ENCODE peak calls at places on chromosome 6, in seven cellular contexts. One of them, this sample, is unnamed.

GRCh38 chr6:31711233-31711632 is 3.9 kb upstream of the LY6G6D start:
- DNase-seq in lower lobe of right lung: no peak
- DNase-seq in lung: no peak
- DNase-seq in psoas muscle: no peak
- DNase-seq in Peyer's patch: no peak
- DNase-seq in A549: no peak
- DNase-seq in CD8-positive, alpha-beta T cell: no peak
- DNase-seq in this sample: no peak

GRCh38 chr6:146029573-146030184 is 817 bp downstream of the GRM1 start:
- DNase-seq in lower lobe of right lung: no peak
- DNase-seq in lung: no peak
- DNase-seq in psoas muscle: no peak
- DNase-seq in Peyer's patch: no peak
- DNase-seq in A549: no peak
- DNase-seq in CD8-positive, alpha-beta T cell: no peak
- DNase-seq in this sample: no peak

GRCh38 chr6:110517601-110518280 is 41.3 kb upstream of the SLC22A16 start:
- DNase-seq in lower lobe of right lung: no peak
- DNase-seq in lung: no peak
- DNase-seq in psoas muscle: no peak
- DNase-seq in Peyer's patch: no peak
- DNase-seq in A549: no peak
- DNase-seq in CD8-positive, alpha-beta T cell: no peak
- DNase-seq in this sample: no peak

GRCh38 chr6:39309942-39310531 is 4.2 kb downstream of the KCNK17 start:
- DNase-seq in lower lobe of right lung: peak; percentile 74
- DNase-seq in lung: peak; percentile 76
- DNase-seq in psoas muscle: peak; percentile 66
- DNase-seq in Peyer's patch: peak; percentile 33
- DNase-seq in A549: peak; percentile 64
- DNase-seq in CD8-positive, alpha-beta T cell: peak; percentile 67
- DNase-seq in this sample: peak; percentile 16

GRCh38 chr6:30893666-30894065 is 9.3 kb downstream of the DDR1 start:
- DNase-seq in lower lobe of right lung: no peak
- DNase-seq in lung: no peak
- DNase-seq in psoas muscle: no peak
- DNase-seq in Peyer's patch: no peak
- DNase-seq in A549: no peak
- DNase-seq in CD8-positive, alpha-beta T cell: no peak
- DNase-seq in this sample: no peak

GRCh38 chr6:104251651-104252050 is 608.1 kb downstream of the HACE1 start:
- DNase-seq in lower lobe of right lung: no peak
- DNase-seq in lung: no peak
- DNase-seq in psoas muscle: no peak
- DNase-seq in Peyer's patch: no peak
- DNase-seq in A549: no peak
- DNase-seq in CD8-positive, alpha-beta T cell: no peak
- DNase-seq in this sample: no peak

GRCh38 chr6:30171677-30172471 is 8.5 kb downstream of the TRIM15 start:
- DNase-seq in lower lobe of right lung: peak; percentile 65
- DNase-seq in lung: no peak
- DNase-seq in psoas muscle: no peak
- DNase-seq in Peyer's patch: no peak
- DNase-seq in A549: no peak
- DNase-seq in CD8-positive, alpha-beta T cell: no peak
- DNase-seq in this sample: no peak

GRCh38 chr6:80553071-80553740 is 446.7 kb downstream of the BCKDHB start:
- DNase-seq in lower lobe of right lung: no peak
- DNase-seq in lung: no peak
- DNase-seq in psoas muscle: no peak
- DNase-seq in Peyer's patch: no peak
- DNase-seq in A549: no peak
- DNase-seq in CD8-positive, alpha-beta T cell: no peak
- DNase-seq in this sample: no peak

GRCh38 chr6:34305982-34306702 is 57.3 kb upstream of the SMIM29 start:
- DNase-seq in lower lobe of right lung: no peak
- DNase-seq in lung: no peak
- DNase-seq in psoas muscle: no peak
- DNase-seq in Peyer's patch: no peak
- DNase-seq in A549: no peak
- DNase-seq in CD8-positive, alpha-beta T cell: no peak
- DNase-seq in this sample: no peak

GRCh38 chr6:33717857-33718552 is 6.5 kb upstream of the UQCC2 start:
- DNase-seq in lower lobe of right lung: peak; percentile 33
- DNase-seq in lung: no peak
- DNase-seq in psoas muscle: no peak
- DNase-seq in Peyer's patch: no peak
- DNase-seq in A549: no peak
- DNase-seq in CD8-positive, alpha-beta T cell: no peak
- DNase-seq in this sample: no peak

GRCh38 chr6:106609699-106610098 is 19.6 kb downstream of the RTN4IP1 start:
- DNase-seq in lower lobe of right lung: no peak
- DNase-seq in lung: no peak
- DNase-seq in psoas muscle: no peak
- DNase-seq in Peyer's patch: peak; percentile 66
- DNase-seq in A549: peak; percentile 36
- DNase-seq in CD8-positive, alpha-beta T cell: no peak
- DNase-seq in this sample: no peak

GRCh38 chr6:125793280-125793679 is 2.5 kb downstream of the NCOA7 start:
- DNase-seq in lower lobe of right lung: no peak
- DNase-seq in lung: no peak
- DNase-seq in psoas muscle: no peak
- DNase-seq in Peyer's patch: no peak
- DNase-seq in A549: no peak
- DNase-seq in CD8-positive, alpha-beta T cell: no peak
- DNase-seq in this sample: no peak

GRCh38 chr6:2351807-2352431 is 106.5 kb upstream of the GMDS start:
- DNase-seq in lower lobe of right lung: no peak
- DNase-seq in lung: no peak
- DNase-seq in psoas muscle: no peak
- DNase-seq in Peyer's patch: no peak
- DNase-seq in A549: no peak
- DNase-seq in CD8-positive, alpha-beta T cell: no peak
- DNase-seq in this sample: no peak

GRCh38 chr6:45923831-45924391 is 91.7 kb downstream of the CLIC5 start:
- DNase-seq in lower lobe of right lung: no peak
- DNase-seq in lung: no peak
- DNase-seq in psoas muscle: no peak
- DNase-seq in Peyer's patch: no peak
- DNase-seq in A549: no peak
- DNase-seq in CD8-positive, alpha-beta T cell: no peak
- DNase-seq in this sample: no peak

GRCh38 chr6:5540375-5540774 is 279.1 kb downstream of the FARS2 start:
- DNase-seq in lower lobe of right lung: no peak
- DNase-seq in lung: no peak
- DNase-seq in psoas muscle: no peak
- DNase-seq in Peyer's patch: no peak
- DNase-seq in A549: no peak
- DNase-seq in CD8-positive, alpha-beta T cell: no peak
- DNase-seq in this sample: no peak

GRCh38 chr6:423062-423798 is 31.7 kb downstream of the IRF4 start:
- DNase-seq in lower lobe of right lung: no peak
- DNase-seq in lung: no peak
- DNase-seq in psoas muscle: no peak
- DNase-seq in Peyer's patch: no peak
- DNase-seq in A549: no peak
- DNase-seq in CD8-positive, alpha-beta T cell: no peak
- DNase-seq in this sample: no peak

GRCh38 chr6:122289721-122290501 is 109.5 kb upstream of the HSF2 start:
- DNase-seq in lower lobe of right lung: no peak
- DNase-seq in lung: no peak
- DNase-seq in psoas muscle: no peak
- DNase-seq in Peyer's patch: no peak
- DNase-seq in A549: peak; percentile 4
- DNase-seq in CD8-positive, alpha-beta T cell: no peak
- DNase-seq in this sample: no peak

GRCh38 chr6:85111481-85112001 is 338.3 kb upstream of the NT5E start:
- DNase-seq in lower lobe of right lung: no peak
- DNase-seq in lung: no peak
- DNase-seq in psoas muscle: no peak
- DNase-seq in Peyer's patch: no peak
- DNase-seq in A549: no peak
- DNase-seq in CD8-positive, alpha-beta T cell: no peak
- DNase-seq in this sample: no peak

GRCh38 chr6:165745492-165745891 is 82.5 kb upstream of the PDE10A start:
- DNase-seq in lower lobe of right lung: no peak
- DNase-seq in lung: no peak
- DNase-seq in psoas muscle: no peak
- DNase-seq in Peyer's patch: no peak
- DNase-seq in A549: no peak
- DNase-seq in CD8-positive, alpha-beta T cell: no peak
- DNase-seq in this sample: no peak

GRCh38 chr6:21924002-21924401 is 330.5 kb downstream of the SOX4 start:
- DNase-seq in lower lobe of right lung: no peak
- DNase-seq in lung: no peak
- DNase-seq in psoas muscle: no peak
- DNase-seq in Peyer's patch: no peak
- DNase-seq in A549: no peak
- DNase-seq in CD8-positive, alpha-beta T cell: no peak
- DNase-seq in this sample: no peak

GRCh38 chr6:63305278-63305677 is 14.5 kb downstream of the LGSN start:
- DNase-seq in lower lobe of right lung: no peak
- DNase-seq in lung: no peak
- DNase-seq in psoas muscle: no peak
- DNase-seq in Peyer's patch: no peak
- DNase-seq in A549: peak; percentile 82
- DNase-seq in CD8-positive, alpha-beta T cell: no peak
- DNase-seq in this sample: no peak

GRCh38 chr6:99030915-99031314 is 83.2 kb upstream of the FBXL4 start:
- DNase-seq in lower lobe of right lung: no peak
- DNase-seq in lung: no peak
- DNase-seq in psoas muscle: no peak
- DNase-seq in Peyer's patch: no peak
- DNase-seq in A549: no peak
- DNase-seq in CD8-positive, alpha-beta T cell: no peak
- DNase-seq in this sample: no peak

DNA sequence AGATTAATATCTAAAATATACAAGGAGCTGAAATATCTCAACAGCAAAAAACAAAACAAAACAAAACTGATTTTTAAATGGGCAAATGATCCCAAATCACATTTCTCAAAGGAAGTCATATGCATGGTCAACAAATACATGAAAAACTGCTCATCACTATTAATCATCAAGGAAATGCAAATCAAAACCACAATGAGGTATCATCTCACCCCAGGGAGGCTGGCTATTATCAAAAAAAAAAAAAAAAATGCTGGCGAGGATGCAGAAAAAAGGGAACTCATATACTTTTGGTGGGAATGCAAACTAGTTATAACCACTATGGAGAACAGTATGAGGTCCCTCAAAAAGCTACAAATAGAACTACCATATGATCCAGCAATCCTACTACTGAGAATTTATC is 34.6 kb downstream of the REPS1 start:
- DNase-seq in lower lobe of right lung: no peak
- DNase-seq in lung: no peak
- DNase-seq in psoas muscle: no peak
- DNase-seq in Peyer's patch: no peak
- DNase-seq in A549: no peak
- DNase-seq in CD8-positive, alpha-beta T cell: no peak
- DNase-seq in this sample: no peak
- H3K4me1 ChIP-seq in lower lobe of right lung: peaks cover 27% of the 10 kb centered on the region
- H3K4me1 ChIP-seq in lung: peaks cover 4% of the 10 kb centered on the region
- H3K4me1 ChIP-seq in psoas muscle: peaks cover 9% of the 10 kb centered on the region
- H3K4me1 ChIP-seq in Peyer's patch: peaks cover 11% of the 10 kb centered on the region
- H3K4me1 ChIP-seq in A549: peaks cover 39% of the 10 kb centered on the region
- H3K4me1 ChIP-seq in CD8-positive, alpha-beta T cell: peaks cover 16% of the 10 kb centered on the region
- H3K4me1 ChIP-seq in this sample: peaks cover 3% of the 10 kb centered on the region

DNA sequence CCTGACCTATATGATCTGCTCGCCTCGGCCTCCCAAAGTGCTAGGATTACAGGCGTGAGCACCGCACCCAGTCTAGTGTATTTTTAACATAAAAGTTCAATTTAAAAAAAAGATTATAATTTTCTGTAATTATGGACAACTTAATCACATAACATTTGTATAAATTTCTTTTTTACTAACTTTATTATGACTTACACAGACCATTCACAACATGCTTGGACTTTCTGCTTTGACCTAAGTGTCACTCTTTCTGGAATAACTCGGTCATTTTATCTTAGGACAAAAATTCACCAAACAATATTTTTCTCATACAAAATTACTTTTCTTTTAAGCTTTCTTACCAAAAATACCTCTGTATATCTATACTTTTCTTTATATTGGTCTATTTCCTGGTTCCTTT is 15.4 kb upstream of the IL22RA2 start:
- DNase-seq in lower lobe of right lung: no peak
- DNase-seq in lung: no peak
- DNase-seq in psoas muscle: no peak
- DNase-seq in Peyer's patch: no peak
- DNase-seq in A549: peak; percentile 38
- DNase-seq in CD8-positive, alpha-beta T cell: no peak
- DNase-seq in this sample: no peak
- H3K9me3 ChIP-seq in lower lobe of right lung: peaks cover 27% of the 10 kb centered on the region
- H3K9me3 ChIP-seq in lung: no peaks in the 10 kb centered on the region
- H3K9me3 ChIP-seq in psoas muscle: peaks cover 19% of the 10 kb centered on the region
- H3K9me3 ChIP-seq in Peyer's patch: no peaks in the 10 kb centered on the region
- H3K9me3 ChIP-seq in A549: peaks cover 19% of the 10 kb centered on the region
- H3K9me3 ChIP-seq in CD8-positive, alpha-beta T cell: no peaks in the 10 kb centered on the region
- H3K9me3 ChIP-seq in this sample: no peaks in the 10 kb centered on the region

DNA sequence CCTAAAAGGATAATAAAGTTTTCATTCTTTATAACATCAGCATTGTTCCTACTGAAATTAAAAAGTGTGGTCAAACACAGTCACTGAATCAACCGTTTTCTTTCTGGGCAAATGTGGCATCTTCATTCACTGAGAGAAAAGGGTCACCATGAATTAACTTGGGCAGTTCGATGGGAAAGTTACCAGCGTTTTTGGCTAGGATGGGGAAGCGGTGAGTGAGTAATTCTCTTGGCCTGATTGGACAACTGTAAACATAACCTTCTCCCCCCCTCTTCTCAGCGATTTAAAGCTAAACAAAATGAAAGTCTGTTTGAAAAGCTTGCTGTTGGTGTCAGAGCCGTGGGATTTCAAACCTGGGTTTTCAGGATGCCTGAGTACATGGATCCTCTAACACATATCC is 181.9 kb downstream of the SASH1 start:
- DNase-seq in lower lobe of right lung: no peak
- DNase-seq in lung: no peak
- DNase-seq in psoas muscle: no peak
- DNase-seq in Peyer's patch: no peak
- DNase-seq in A549: no peak
- DNase-seq in CD8-positive, alpha-beta T cell: no peak
- DNase-seq in this sample: no peak
- H3K4me1 ChIP-seq in lower lobe of right lung: peaks cover 13% of the 10 kb centered on the region
- H3K4me1 ChIP-seq in lung: peaks cover 2% of the 10 kb centered on the region
- H3K4me1 ChIP-seq in psoas muscle: no peaks in the 10 kb centered on the region
- H3K4me1 ChIP-seq in Peyer's patch: no peaks in the 10 kb centered on the region
- H3K4me1 ChIP-seq in A549: no peaks in the 10 kb centered on the region
- H3K4me1 ChIP-seq in CD8-positive, alpha-beta T cell: no peaks in the 10 kb centered on the region
- H3K4me1 ChIP-seq in this sample: no peaks in the 10 kb centered on the region

GRCh38 chr6:83808926-83809325 is 44.2 kb upstream of the RIPPLY2 start:
- DNase-seq in lower lobe of right lung: no peak
- DNase-seq in lung: no peak
- DNase-seq in psoas muscle: no peak
- DNase-seq in Peyer's patch: no peak
- DNase-seq in A549: no peak
- DNase-seq in CD8-positive, alpha-beta T cell: no peak
- DNase-seq in this sample: no peak

GRCh38 chr6:83804886-83805285 is 48.3 kb upstream of the RIPPLY2 start:
- DNase-seq in lower lobe of right lung: no peak
- DNase-seq in lung: no peak
- DNase-seq in psoas muscle: no peak
- DNase-seq in Peyer's patch: no peak
- DNase-seq in A549: no peak
- DNase-seq in CD8-positive, alpha-beta T cell: no peak
- DNase-seq in this sample: no peak

GRCh38 chr6:83812595-83812994 is 40.6 kb upstream of the RIPPLY2 start:
- DNase-seq in lower lobe of right lung: no peak
- DNase-seq in lung: no peak
- DNase-seq in psoas muscle: no peak
- DNase-seq in Peyer's patch: no peak
- DNase-seq in A549: no peak
- DNase-seq in CD8-positive, alpha-beta T cell: no peak
- DNase-seq in this sample: no peak

GRCh38 chr6:83808005-83808404 is 45.2 kb upstream of the RIPPLY2 start:
- DNase-seq in lower lobe of right lung: no peak
- DNase-seq in lung: no peak
- DNase-seq in psoas muscle: no peak
- DNase-seq in Peyer's patch: no peak
- DNase-seq in A549: no peak
- DNase-seq in CD8-positive, alpha-beta T cell: no peak
- DNase-seq in this sample: no peak
- H3K9me3 ChIP-seq in lower lobe of right lung: no peaks in the 10 kb centered on the region
- H3K9me3 ChIP-seq in lung: no peaks in the 10 kb centered on the region
- H3K9me3 ChIP-seq in psoas muscle: no peaks in the 10 kb centered on the region
- H3K9me3 ChIP-seq in Peyer's patch: no peaks in the 10 kb centered on the region
- H3K9me3 ChIP-seq in A549: no peaks in the 10 kb centered on the region
- H3K9me3 ChIP-seq in CD8-positive, alpha-beta T cell: no peaks in the 10 kb centered on the region
- H3K9me3 ChIP-seq in this sample: no peaks in the 10 kb centered on the region

This sample was measured in effector memory CD4-positive, alpha-beta T cell.